ENCODE peak calls at places on chromosomes 4 and X, in six cellular contexts. One of them, this sample, is unnamed.

GRCh38 chr4:147355849-147356248 is 125.0 kb upstream of the EDNRA start:
- DNase-seq in activated naive CD8-positive, alpha-beta T cell treated with anti-CD3 and anti-CD28 coated beads, Interleukin-2, amount 50 U/mL, for 24 hours: no peak
- DNase-seq in AG09309: no peak
- DNase-seq in thoracic aorta: no peak
- DNase-seq in left ventricle myocardium superior: no peak
- DNase-seq in HCT116: no peak
- DNase-seq in this sample: peak

GRCh38 chr4:88967883-88968316 is 89.1 kb downstream of the FAM13A start:
- DNase-seq in activated naive CD8-positive, alpha-beta T cell treated with anti-CD3 and anti-CD28 coated beads, Interleukin-2, amount 50 U/mL, for 24 hours: no peak
- DNase-seq in AG09309: no peak
- DNase-seq in thoracic aorta: no peak
- DNase-seq in left ventricle myocardium superior: no peak
- DNase-seq in HCT116: no peak
- DNase-seq in this sample: no peak

GRCh38 chr4:100372432-100372831 is 145.4 kb downstream of the EMCN start:
- DNase-seq in activated naive CD8-positive, alpha-beta T cell treated with anti-CD3 and anti-CD28 coated beads, Interleukin-2, amount 50 U/mL, for 24 hours: no peak
- DNase-seq in AG09309: no peak
- DNase-seq in thoracic aorta: no peak
- DNase-seq in left ventricle myocardium superior: no peak
- DNase-seq in HCT116: no peak
- DNase-seq in this sample: no peak

GRCh38 chr4:13918110-13918509 is 290.6 kb upstream of the BOD1L1 start:
- DNase-seq in activated naive CD8-positive, alpha-beta T cell treated with anti-CD3 and anti-CD28 coated beads, Interleukin-2, amount 50 U/mL, for 24 hours: no peak
- DNase-seq in AG09309: peak
- DNase-seq in thoracic aorta: peak
- DNase-seq in left ventricle myocardium superior: peak
- DNase-seq in HCT116: no peak
- DNase-seq in this sample: peak

GRCh38 chrX:135463937-135464336 is 42.2 kb downstream of the SMIM10L2A start:
- DNase-seq in activated naive CD8-positive, alpha-beta T cell treated with anti-CD3 and anti-CD28 coated beads, Interleukin-2, amount 50 U/mL, for 24 hours: no peak
- DNase-seq in AG09309: no peak
- DNase-seq in thoracic aorta: no peak
- DNase-seq in left ventricle myocardium superior: no peak
- DNase-seq in HCT116: peak
- DNase-seq in this sample: no peak

GRCh38 chr4:138975225-138975624 is 40.4 kb upstream of the NOCT start:
- DNase-seq in activated naive CD8-positive, alpha-beta T cell treated with anti-CD3 and anti-CD28 coated beads, Interleukin-2, amount 50 U/mL, for 24 hours: no peak
- DNase-seq in AG09309: no peak
- DNase-seq in thoracic aorta: no peak
- DNase-seq in left ventricle myocardium superior: no peak
- DNase-seq in HCT116: no peak
- DNase-seq in this sample: no peak

GRCh38 chr4:151808120-151808529 is 47.3 kb upstream of the GATB start:
- DNase-seq in activated naive CD8-positive, alpha-beta T cell treated with anti-CD3 and anti-CD28 coated beads, Interleukin-2, amount 50 U/mL, for 24 hours: no peak
- DNase-seq in AG09309: peak
- DNase-seq in thoracic aorta: no peak
- DNase-seq in left ventricle myocardium superior: peak
- DNase-seq in HCT116: peak
- DNase-seq in this sample: no peak

GRCh38 chr4:4267981-4268380 is 20.0 kb upstream of the TMEM128 start:
- DNase-seq in activated naive CD8-positive, alpha-beta T cell treated with anti-CD3 and anti-CD28 coated beads, Interleukin-2, amount 50 U/mL, for 24 hours: no peak
- DNase-seq in AG09309: no peak
- DNase-seq in thoracic aorta: no peak
- DNase-seq in left ventricle myocardium superior: no peak
- DNase-seq in HCT116: no peak
- DNase-seq in this sample: no peak

GRCh38 chrX:94178145-94178790 is 504.3 kb downstream of the FAM133A start:
- DNase-seq in activated naive CD8-positive, alpha-beta T cell treated with anti-CD3 and anti-CD28 coated beads, Interleukin-2, amount 50 U/mL, for 24 hours: no peak
- DNase-seq in AG09309: no peak
- DNase-seq in thoracic aorta: no peak
- DNase-seq in left ventricle myocardium superior: no peak
- DNase-seq in HCT116: no peak
- DNase-seq in this sample: no peak

GRCh38 chrX:32448320-32448719 is 763.0 kb downstream of the DMD start:
- DNase-seq in activated naive CD8-positive, alpha-beta T cell treated with anti-CD3 and anti-CD28 coated beads, Interleukin-2, amount 50 U/mL, for 24 hours: no peak
- DNase-seq in AG09309: no peak
- DNase-seq in thoracic aorta: no peak
- DNase-seq in left ventricle myocardium superior: no peak
- DNase-seq in HCT116: no peak
- DNase-seq in this sample: no peak

GRCh38 chrX:84907324-84907946 is 96.2 kb upstream of the APOOL start:
- DNase-seq in activated naive CD8-positive, alpha-beta T cell treated with anti-CD3 and anti-CD28 coated beads, Interleukin-2, amount 50 U/mL, for 24 hours: no peak
- DNase-seq in AG09309: no peak
- DNase-seq in thoracic aorta: no peak
- DNase-seq in left ventricle myocardium superior: no peak
- DNase-seq in HCT116: no peak
- DNase-seq in this sample: no peak

GRCh38 chr4:44446801-44447562 is 1.6 kb downstream of the KCTD8 start:
- DNase-seq in activated naive CD8-positive, alpha-beta T cell treated with anti-CD3 and anti-CD28 coated beads, Interleukin-2, amount 50 U/mL, for 24 hours: peak
- DNase-seq in AG09309: no peak
- DNase-seq in thoracic aorta: no peak
- DNase-seq in left ventricle myocardium superior: no peak
- DNase-seq in HCT116: no peak
- DNase-seq in this sample: no peak

GRCh38 chr4:153465583-153465921 is 608 bp upstream of the TMEM131L start:
- DNase-seq in activated naive CD8-positive, alpha-beta T cell treated with anti-CD3 and anti-CD28 coated beads, Interleukin-2, amount 50 U/mL, for 24 hours: peak
- DNase-seq in AG09309: no peak
- DNase-seq in thoracic aorta: peak
- DNase-seq in left ventricle myocardium superior: peak
- DNase-seq in HCT116: peak
- DNase-seq in this sample: no peak

GRCh38 chr4:64533159-64533558 is 123.9 kb upstream of the TECRL start:
- DNase-seq in activated naive CD8-positive, alpha-beta T cell treated with anti-CD3 and anti-CD28 coated beads, Interleukin-2, amount 50 U/mL, for 24 hours: no peak
- DNase-seq in AG09309: no peak
- DNase-seq in thoracic aorta: no peak
- DNase-seq in left ventricle myocardium superior: no peak
- DNase-seq in HCT116: no peak
- DNase-seq in this sample: no peak

GRCh38 chr4:158280856-158281255 is 70.6 kb downstream of the TMEM144 start:
- DNase-seq in activated naive CD8-positive, alpha-beta T cell treated with anti-CD3 and anti-CD28 coated beads, Interleukin-2, amount 50 U/mL, for 24 hours: no peak
- DNase-seq in AG09309: no peak
- DNase-seq in thoracic aorta: no peak
- DNase-seq in left ventricle myocardium superior: no peak
- DNase-seq in HCT116: no peak
- DNase-seq in this sample: no peak

GRCh38 chr4:25452081-25452480 is 75.0 kb downstream of the ANAPC4 start:
- DNase-seq in activated naive CD8-positive, alpha-beta T cell treated with anti-CD3 and anti-CD28 coated beads, Interleukin-2, amount 50 U/mL, for 24 hours: no peak
- DNase-seq in AG09309: no peak
- DNase-seq in thoracic aorta: no peak
- DNase-seq in left ventricle myocardium superior: no peak
- DNase-seq in HCT116: no peak
- DNase-seq in this sample: no peak

GRCh38 chr4:78954048-78954666 is 14.9 kb upstream of the PAQR3 start:
- DNase-seq in activated naive CD8-positive, alpha-beta T cell treated with anti-CD3 and anti-CD28 coated beads, Interleukin-2, amount 50 U/mL, for 24 hours: no peak
- DNase-seq in AG09309: no peak
- DNase-seq in thoracic aorta: no peak
- DNase-seq in left ventricle myocardium superior: no peak
- DNase-seq in HCT116: peak
- DNase-seq in this sample: no peak

GRCh38 chr4:124181045-124181444 is 531.5 kb downstream of the ANKRD50 start:
- DNase-seq in activated naive CD8-positive, alpha-beta T cell treated with anti-CD3 and anti-CD28 coated beads, Interleukin-2, amount 50 U/mL, for 24 hours: no peak
- DNase-seq in AG09309: no peak
- DNase-seq in thoracic aorta: no peak
- DNase-seq in left ventricle myocardium superior: no peak
- DNase-seq in HCT116: no peak
- DNase-seq in this sample: no peak

GRCh38 chr4:20030108-20030507 is 221.6 kb upstream of the SLIT2 start:
- DNase-seq in activated naive CD8-positive, alpha-beta T cell treated with anti-CD3 and anti-CD28 coated beads, Interleukin-2, amount 50 U/mL, for 24 hours: no peak
- DNase-seq in AG09309: no peak
- DNase-seq in thoracic aorta: no peak
- DNase-seq in left ventricle myocardium superior: no peak
- DNase-seq in HCT116: no peak
- DNase-seq in this sample: no peak

GRCh38 chr4:108350332-108350731 is 181.6 kb upstream of the LEF1 start:
- DNase-seq in activated naive CD8-positive, alpha-beta T cell treated with anti-CD3 and anti-CD28 coated beads, Interleukin-2, amount 50 U/mL, for 24 hours: no peak
- DNase-seq in AG09309: no peak
- DNase-seq in thoracic aorta: no peak
- DNase-seq in left ventricle myocardium superior: no peak
- DNase-seq in HCT116: no peak
- DNase-seq in this sample: no peak

GRCh38 chr4:131526686-131527085 is 1622.4 kb upstream of the PCDH10 start:
- DNase-seq in activated naive CD8-positive, alpha-beta T cell treated with anti-CD3 and anti-CD28 coated beads, Interleukin-2, amount 50 U/mL, for 24 hours: no peak
- DNase-seq in AG09309: no peak
- DNase-seq in thoracic aorta: no peak
- DNase-seq in left ventricle myocardium superior: no peak
- DNase-seq in HCT116: no peak
- DNase-seq in this sample: no peak

GRCh38 chrX:46796574-46797191 is 37.8 kb upstream of the SLC9A7 start:
- DNase-seq in activated naive CD8-positive, alpha-beta T cell treated with anti-CD3 and anti-CD28 coated beads, Interleukin-2, amount 50 U/mL, for 24 hours: peak
- DNase-seq in AG09309: no peak
- DNase-seq in thoracic aorta: peak
- DNase-seq in left ventricle myocardium superior: peak
- DNase-seq in HCT116: peak
- DNase-seq in this sample: no peak

GRCh38 chr4:163395055-163395454 is 51.4 kb downstream of the NPY5R start:
- DNase-seq in activated naive CD8-positive, alpha-beta T cell treated with anti-CD3 and anti-CD28 coated beads, Interleukin-2, amount 50 U/mL, for 24 hours: no peak
- DNase-seq in AG09309: no peak
- DNase-seq in thoracic aorta: no peak
- DNase-seq in left ventricle myocardium superior: no peak
- DNase-seq in HCT116: no peak
- DNase-seq in this sample: no peak

GRCh38 chr4:15563871-15564270 is 91.3 kb downstream of the FBXL5 start:
- DNase-seq in activated naive CD8-positive, alpha-beta T cell treated with anti-CD3 and anti-CD28 coated beads, Interleukin-2, amount 50 U/mL, for 24 hours: no peak
- DNase-seq in AG09309: no peak
- DNase-seq in thoracic aorta: no peak
- DNase-seq in left ventricle myocardium superior: no peak
- DNase-seq in HCT116: no peak
- DNase-seq in this sample: no peak

GRCh38 chr4:44760142-44760898 is 34.0 kb upstream of the GNPDA2 start:
- DNase-seq in activated naive CD8-positive, alpha-beta T cell treated with anti-CD3 and anti-CD28 coated beads, Interleukin-2, amount 50 U/mL, for 24 hours: no peak
- DNase-seq in AG09309: peak
- DNase-seq in thoracic aorta: no peak
- DNase-seq in left ventricle myocardium superior: no peak
- DNase-seq in HCT116: peak
- DNase-seq in this sample: no peak

GRCh38 chrX:70553516-70553915 is 108.9 kb downstream of the DLG3 start:
- DNase-seq in activated naive CD8-positive, alpha-beta T cell treated with anti-CD3 and anti-CD28 coated beads, Interleukin-2, amount 50 U/mL, for 24 hours: no peak
- DNase-seq in AG09309: no peak
- DNase-seq in thoracic aorta: no peak
- DNase-seq in left ventricle myocardium superior: no peak
- DNase-seq in HCT116: no peak
- DNase-seq in this sample: no peak

GRCh38 chr4:108113229-108113628 is 55.5 kb downstream of the LEF1 start:
- DNase-seq in activated naive CD8-positive, alpha-beta T cell treated with anti-CD3 and anti-CD28 coated beads, Interleukin-2, amount 50 U/mL, for 24 hours: no peak
- DNase-seq in AG09309: no peak
- DNase-seq in thoracic aorta: no peak
- DNase-seq in left ventricle myocardium superior: no peak
- DNase-seq in HCT116: no peak
- DNase-seq in this sample: no peak

GRCh38 chr4:36208884-36209473 is 35.3 kb downstream of the ARAP2 start:
- DNase-seq in activated naive CD8-positive, alpha-beta T cell treated with anti-CD3 and anti-CD28 coated beads, Interleukin-2, amount 50 U/mL, for 24 hours: peak
- DNase-seq in AG09309: no peak
- DNase-seq in thoracic aorta: no peak
- DNase-seq in left ventricle myocardium superior: no peak
- DNase-seq in HCT116: no peak
- DNase-seq in this sample: no peak

This sample was measured in AG04449.